ENCODE peak calls at places on chromosomes 12 and 14, in four cellular contexts. U is K562, X is H1, W is HepG2. C is an unnamed sample.
A peak's percentile ranks its signal among the peaks of the same experiment; 100 is the strongest.

GRCh38 chr12:2311001-2311778 is 258.4 kb downstream of the CACNA1C start:
- DNase-seq in U (no peak), X (no peak), W (no peak), C (no peak)

GRCh38 chr12:2244013-2244861 is 191.4 kb downstream of the CACNA1C start:
- DNase-seq in U (no peak), X (peak; percentile 57), W (peak; percentile 50), C (peak; percentile 47)

GRCh38 chr12:43914923-43915468 is 79.1 kb downstream of the TMEM117 start:
- DNase-seq in U (no peak), X (no peak), W (peak; percentile 10), C (no peak)

GRCh38 chr14:51331651-51332367 is 91.8 kb downstream of the TMX1 start:
- DNase-seq in U (no peak), X (no peak), W (no peak), C (no peak)

GRCh38 chr12:26106347-26106746 is 18.5 kb downstream of the BHLHE41 start:
- DNase-seq in U (no peak), X (no peak), W (no peak), C (no peak)

GRCh38 chr12:2284857-2285256 is 232.1 kb downstream of the CACNA1C start:
- DNase-seq in U (peak; percentile 20), X (peak; percentile 64), W (peak; percentile 29), C (peak; percentile 89)

GRCh38 chr14:32342151-32342853 is 13.2 kb downstream of the AKAP6 start:
- DNase-seq in U (no peak), X (no peak), W (no peak), C (no peak)

GRCh38 chr14:50047274-50047676 is 69.1 kb downstream of the VCPKMT start:
- DNase-seq in U (no peak), X (no peak), W (peak; percentile 79), C (no peak)

GRCh38 chr12:116520801-116521471 is 38.2 kb upstream of the MAP1LC3B2 start:
- DNase-seq in U (no peak), X (no peak), W (no peak), C (no peak)

GRCh38 chr12:65603428-65604351 is 220.6 kb upstream of the HMGA2 start:
- DNase-seq in U (no peak), X (no peak), W (no peak), C (no peak)

GRCh38 chr12:15427913-15428312 is 105.6 kb downstream of the PTPRO start:
- DNase-seq in U (no peak), X (no peak), W (no peak), C (no peak)

GRCh38 chr12:125403145-125403789 is 338.0 kb downstream of the AACS start:
- DNase-seq in U (peak; percentile 45), X (peak; percentile 64), W (peak; percentile 34), C (peak; percentile 71)

GRCh38 chr12:44317651-44318126 is 481.8 kb downstream of the TMEM117 start:
- DNase-seq in U (no peak), X (no peak), W (peak; percentile 30), C (peak; percentile 14)

GRCh38 chr12:121956041-121956341 is 37.6 kb downstream of the CFAP251 start:
- DNase-seq in U (no peak), X (no peak), W (no peak), C (no peak)

GRCh38 chr12:100295764-100296555 is 29.0 kb downstream of the SCYL2 start:
- DNase-seq in U (no peak), X (no peak), W (no peak), C (no peak)

GRCh38 chr14:93759781-93760307 is 28.4 kb downstream of the PRIMA1 start:
- DNase-seq in U (no peak), X (no peak), W (no peak), C (no peak)

GRCh38 chr12:121992059-121992879 is 29.4 kb upstream of the BCL7A start:
- DNase-seq in U (no peak), X (no peak), W (peak; percentile 39), C (no peak)

DNA sequence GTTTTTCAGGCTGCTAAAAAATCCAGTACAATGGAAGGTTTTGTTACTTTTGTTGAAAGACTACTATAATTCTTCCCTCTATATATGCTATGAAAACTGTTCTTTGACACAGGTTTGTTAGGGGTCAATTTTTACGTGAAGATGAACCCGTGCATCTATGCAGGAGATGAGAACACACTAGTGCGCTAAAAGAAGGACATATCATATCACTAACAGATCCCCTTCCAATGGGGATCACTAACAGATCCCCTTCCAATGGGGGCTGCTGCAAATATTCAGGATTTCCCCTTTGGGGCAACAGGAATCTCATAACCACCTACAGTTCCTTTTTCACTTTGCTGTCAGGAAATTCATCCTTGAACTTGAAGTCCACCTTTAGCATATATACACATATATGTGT is 75.1 kb downstream of the CLMN start:
- DNase-seq in U (no peak), X (no peak), W (no peak), C (no peak)
- TF ChIP-seq JUN in U (no peak), X (no peak), W (no peak), C (no peak)

GRCh38 chr14:80213602-80214001 is 2.3 kb upstream of the DIO2 start:
- DNase-seq in U (no peak), X (peak; percentile 25), W (peak; percentile 47), C (peak; percentile 41)
- TF ChIP-seq SP1 in U (no peak), X (no peak), W (no peak), C (no peak)

GRCh38 chr14:65103150-65103760 is 938 bp upstream of the MAX start:
- DNase-seq in U (no peak), X (no peak), W (peak; percentile 24), C (no peak)
- TF ChIP-seq JUN in U (no peak), X (no peak), W (no peak), C (no peak)

GRCh38 chr12:93889516-93890202 is 212.5 kb downstream of the CRADD start:
- DNase-seq in U (no peak), X (no peak), W (no peak), C (no peak)

GRCh38 chr12:93884794-93885460 is 207.8 kb downstream of the CRADD start:
- DNase-seq in U (no peak), X (no peak), W (no peak), C (no peak)

GRCh38 chr12:93883436-93884154 is 206.4 kb downstream of the CRADD start:
- DNase-seq in U (no peak), X (no peak), W (no peak), C (no peak)

GRCh38 chr12:93888964-93889363 is 211.8 kb downstream of the CRADD start:
- DNase-seq in U (no peak), X (no peak), W (no peak), C (no peak)

DNA sequence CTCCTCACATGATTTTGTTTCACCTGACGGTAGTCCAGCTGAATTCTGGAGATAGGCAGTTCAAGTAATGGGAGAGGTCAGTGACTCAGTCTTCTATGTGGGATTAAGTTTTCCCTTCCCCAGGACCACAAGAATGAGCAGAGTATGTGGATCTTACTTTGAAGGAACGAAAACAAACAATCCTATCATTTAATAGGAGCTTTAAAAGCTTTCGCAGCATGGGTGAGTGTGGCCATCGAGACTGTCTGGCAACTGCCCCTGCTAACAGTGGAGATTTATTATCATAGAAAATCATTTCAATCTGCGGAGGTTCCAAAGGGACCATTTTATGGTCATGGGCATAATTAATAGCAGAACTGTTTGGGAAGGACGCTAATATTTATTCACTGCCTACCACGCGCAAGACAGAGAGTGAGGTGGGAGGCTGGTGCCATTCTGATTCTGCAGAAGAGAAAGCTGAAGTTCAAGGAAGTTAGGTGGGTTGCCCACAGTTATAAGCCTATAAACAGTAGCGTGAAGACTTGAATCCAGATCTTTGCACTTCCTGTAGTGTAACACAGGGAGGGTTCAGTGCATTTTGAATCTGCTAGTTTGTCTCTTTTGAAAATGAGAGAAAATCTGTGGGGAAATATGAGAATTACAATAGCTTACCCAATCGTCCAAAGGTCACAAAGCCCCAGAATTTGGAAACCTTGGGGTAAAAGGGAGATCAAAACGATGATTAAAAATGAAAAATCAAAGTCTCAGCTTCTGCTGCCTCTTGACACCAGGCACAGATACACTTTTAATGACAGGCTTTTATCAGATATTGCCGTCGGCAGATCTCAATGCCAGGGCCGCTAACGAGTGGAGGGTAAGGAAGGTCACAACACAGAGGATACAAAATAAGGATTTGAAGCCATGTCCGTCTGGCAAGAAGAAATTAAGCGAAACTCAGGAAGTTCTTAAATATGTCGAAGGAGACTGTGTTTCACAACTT is 209.6 kb downstream of the CRADD start:
- DNase-seq in U (no peak), X (no peak), W (no peak), C (no peak)
- TF ChIP-seq SP1 in U (peak; percentile 4), X (no peak), W (no peak), C (no peak)

GRCh38 chr14:103746706-103747105 is 31.1 kb downstream of the ZFYVE21 start:
- DNase-seq in U (no peak), X (no peak), W (no peak), C (no peak)

GRCh38 chr14:103749860-103750259 is 34.2 kb downstream of the ZFYVE21 start:
- DNase-seq in U (no peak), X (no peak), W (no peak), C (no peak)

GRCh38 chr14:103745424-103745823 is 29.8 kb downstream of the ZFYVE21 start:
- DNase-seq in U (no peak), X (no peak), W (peak; percentile 61), C (no peak)

GRCh38 chr14:103749452-103749851 is 33.8 kb downstream of the ZFYVE21 start:
- DNase-seq in U (no peak), X (no peak), W (no peak), C (no peak)

GRCh38 chr14:103748539-103748867 is 32.9 kb downstream of the ZFYVE21 start:
- DNase-seq in U (no peak), X (no peak), W (no peak), C (no peak)
- TF ChIP-seq JUN in U (no peak), X (no peak), W (no peak), C (no peak)

DNA sequence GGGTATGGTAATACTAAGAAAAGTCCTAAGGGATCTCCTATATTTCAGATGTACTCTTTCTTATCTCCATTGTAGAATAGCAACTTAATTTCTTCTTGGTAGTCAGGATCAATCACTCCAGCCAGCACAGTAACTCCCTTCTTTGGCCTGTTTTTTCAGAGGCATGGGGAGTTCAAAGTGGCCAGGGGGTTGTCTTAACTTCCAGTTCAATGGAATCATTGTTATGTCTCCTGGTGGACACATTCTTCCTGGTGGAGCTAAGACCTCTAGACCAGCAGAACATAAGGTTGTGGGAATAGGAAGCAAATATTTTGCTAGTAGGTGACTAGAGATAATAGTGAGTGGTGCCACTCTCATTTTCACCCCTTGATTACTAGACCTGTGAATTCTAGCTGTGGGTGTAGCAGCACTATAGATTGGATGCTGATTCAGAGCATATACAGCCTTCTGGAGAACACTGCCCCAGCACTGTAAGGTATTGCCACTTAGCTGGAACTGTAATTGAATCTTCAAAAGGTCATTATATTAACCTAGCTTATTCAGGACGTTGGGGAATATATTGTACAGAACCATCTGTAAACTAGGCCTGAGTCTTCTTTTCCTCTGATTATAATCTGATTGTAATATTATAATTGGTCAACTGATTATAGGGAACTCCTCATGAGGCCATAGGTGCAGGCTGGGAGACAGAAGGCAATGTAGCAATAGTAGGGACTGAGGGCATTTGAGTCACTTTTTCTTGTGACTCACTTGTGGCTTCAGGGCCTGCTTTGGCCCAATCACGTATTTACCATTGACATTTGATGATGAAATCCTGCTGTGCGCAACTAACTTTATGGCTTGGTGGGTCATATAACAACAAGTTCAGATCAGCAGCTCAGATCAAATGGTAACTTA is 60.2 kb upstream of the ATP2B1 start:
- DNase-seq in U (peak; percentile 10), X (no peak), W (peak; percentile 7), C (no peak)
- TF ChIP-seq SP1 in U (no peak), X (no peak), W (no peak), C (no peak)

C was measured in WTC11.